ENCODE peak calls at places on chromosomes 4 and X, in ten cellular contexts. C, S, L, V, E, U, P, Q, W and X are unnamed samples.
A peak's percentile ranks its signal among the peaks of the same experiment; 100 is the strongest.

GRCh38 chrX:5876984-5877655 is 351.5 kb downstream of the NLGN4X start:
- DNase-seq in S (no peak), U (no peak), Q (no peak), V (peak; percentile 5), E (peak; percentile 42), L (peak; percentile 4), W (peak; percentile 29), P (peak; percentile 68), C (peak; percentile 30), X (no peak)

GRCh38 chr4:82431831-82432230 is 1.4 kb downstream of the ENOPH1 start:
- DNase-seq in C (no peak), Q (no peak), V (no peak), W (no peak), S (no peak), E (no peak), U (no peak), P (no peak), L (no peak), X (no peak)

GRCh38 chr4:86107112-86107511 is 252.7 kb downstream of the MAPK10 start:
- DNase-seq in U (no peak), S (no peak), E (no peak), L (no peak), P (no peak), W (no peak), C (no peak), V (no peak), Q (no peak), X (no peak)

GRCh38 chr4:151830168-151830567 is 69.4 kb upstream of the GATB start:
- DNase-seq in S (no peak), W (no peak), Q (no peak), C (no peak), L (no peak), E (no peak), U (no peak), P (no peak), V (no peak), X (no peak)

GRCh38 chr4:54659213-54660144 is 1.7 kb downstream of the KIT start:
- DNase-seq in C (no peak), Q (peak; percentile 42), S (no peak), U (no peak), E (peak; percentile 41), L (peak; percentile 8), W (no peak), P (peak; percentile 20), V (no peak), X (no peak)

GRCh38 chr4:145619639-145619996 is 433 bp downstream of the MMAA start:
- DNase-seq in U (peak; percentile 66), E (no peak), L (peak; percentile 62), Q (peak; percentile 77), S (no peak), C (peak; percentile 78), W (no peak), P (peak; percentile 75), V (peak; percentile 74), X (no peak)

GRCh38 chr4:6733358-6734164 is 17.6 kb downstream of the BLOC1S4 start:
- DNase-seq in W (no peak), S (no peak), U (peak; percentile 42), V (no peak), P (peak; percentile 61), C (no peak), Q (no peak), E (no peak), L (no peak), X (no peak)

GRCh38 chrX:73850124-73851013 is 287.4 kb downstream of the CHIC1 start:
- DNase-seq in S (no peak), E (peak; percentile 28), V (peak; percentile 20), Q (peak; percentile 45), U (no peak), C (peak; percentile 53), W (no peak), P (peak; percentile 13), L (peak; percentile 46), X (no peak)

GRCh38 chr4:15778191-15778741 is at the start of gene CD38:
- DNase-seq in S (no peak), V (peak; percentile 88), C (peak; percentile 29), Q (no peak), L (no peak), W (no peak), P (peak; percentile 16), E (peak; percentile 88), U (no peak), X (no peak)
- TF ChIP-seq CTCF in S (no peak), V (no peak), C (no peak), Q (no peak), L (no peak), W (no peak), P (no peak), E (no peak), U (no peak), X (no peak)

GRCh38 chr4:181301735-181302380 is 941.3 kb upstream of the TENM3 start:
- DNase-seq in Q (peak; percentile 59), L (peak; percentile 18), W (peak; percentile 73), E (peak; percentile 54), P (peak; percentile 68), S (no peak), C (peak; percentile 36), U (no peak), V (peak; percentile 74), X (peak; percentile 42)
- TF ChIP-seq CTCF in Q (peak; percentile 40), L (no peak), W (peak; percentile 72), E (peak; percentile 69), P (peak; percentile 51), S (peak; percentile 65), C (peak; percentile 37), U (no peak), V (peak; percentile 84), X (peak; percentile 38)

GRCh38 chr4:20428410-20429160 is 176.9 kb downstream of the SLIT2 start:
- DNase-seq in Q (no peak), P (no peak), C (peak; percentile 1), V (peak; percentile 16), S (no peak), E (peak; percentile 26), U (no peak), W (peak; percentile 77), L (no peak), X (no peak)
- TF ChIP-seq CTCF in Q (no peak), P (peak; percentile 36), C (peak; percentile 10), V (peak; percentile 24), S (peak; percentile 60), E (no peak), U (no peak), W (peak; percentile 11), L (peak; percentile 31), X (no peak)

GRCh38 chrX:15127010-15127409 is 142.9 kb downstream of the ASB9 start:
- DNase-seq in E (no peak), C (no peak), W (no peak), L (no peak), U (no peak), Q (no peak), P (no peak), V (no peak), S (no peak), X (no peak)
- TF ChIP-seq CTCF in E (no peak), C (no peak), W (no peak), L (no peak), U (no peak), Q (no peak), P (no peak), V (no peak), S (no peak), X (no peak)

DNA sequence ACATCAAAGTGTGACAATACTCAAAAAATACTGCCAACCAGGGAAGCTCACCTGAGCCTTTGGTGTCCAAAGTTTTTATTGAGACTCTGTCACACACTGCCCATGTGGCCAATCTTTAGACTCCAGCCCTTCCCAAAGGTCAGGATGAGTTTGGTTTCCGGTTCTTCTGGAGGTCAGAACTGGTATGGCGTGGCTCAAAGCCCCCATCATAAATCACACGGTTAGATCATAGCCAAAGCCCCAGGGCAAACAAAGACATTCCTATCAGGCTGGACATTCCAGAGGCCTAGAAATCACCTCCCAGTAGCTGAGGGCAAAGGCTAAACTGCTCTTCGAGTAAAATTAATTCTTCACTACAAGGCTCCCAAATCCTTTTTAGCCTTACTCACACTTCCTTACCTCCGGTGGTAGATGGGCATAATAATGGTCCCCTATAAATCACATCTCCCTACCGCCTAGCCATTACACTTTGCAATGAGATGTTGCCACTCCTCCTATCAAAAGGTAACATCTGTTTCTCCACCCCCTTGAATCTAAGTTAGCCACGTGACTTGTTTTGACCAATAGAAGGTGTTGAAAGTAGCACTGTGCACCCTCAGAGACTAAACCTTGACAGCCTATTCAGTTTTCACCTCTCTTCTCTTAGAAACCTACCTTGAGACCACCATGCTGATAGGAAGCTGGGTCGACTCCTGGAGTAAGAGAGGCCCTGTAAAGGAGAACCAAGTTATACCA is 137.8 kb upstream of the DUSP21 start:
- DNase-seq in Q (no peak), P (peak; percentile 8), W (no peak), E (no peak), U (no peak), S (no peak), C (peak; percentile 54), L (peak; percentile 7), V (no peak), X (no peak)
- TF ChIP-seq CTCF in Q (no peak), P (no peak), W (no peak), E (no peak), U (no peak), S (no peak), C (no peak), L (no peak), V (no peak), X (no peak)

GRCh38 chr4:143202824-143203223 is 18.1 kb downstream of the USP38 start:
- DNase-seq in U (no peak), E (no peak), P (no peak), L (no peak), V (no peak), Q (no peak), C (no peak), W (no peak), S (no peak), X (no peak)

GRCh38 chr4:143203577-143203976 is 18.9 kb downstream of the USP38 start:
- DNase-seq in P (no peak), L (no peak), S (no peak), E (no peak), U (no peak), Q (no peak), C (no peak), V (no peak), W (no peak), X (no peak)

DNA sequence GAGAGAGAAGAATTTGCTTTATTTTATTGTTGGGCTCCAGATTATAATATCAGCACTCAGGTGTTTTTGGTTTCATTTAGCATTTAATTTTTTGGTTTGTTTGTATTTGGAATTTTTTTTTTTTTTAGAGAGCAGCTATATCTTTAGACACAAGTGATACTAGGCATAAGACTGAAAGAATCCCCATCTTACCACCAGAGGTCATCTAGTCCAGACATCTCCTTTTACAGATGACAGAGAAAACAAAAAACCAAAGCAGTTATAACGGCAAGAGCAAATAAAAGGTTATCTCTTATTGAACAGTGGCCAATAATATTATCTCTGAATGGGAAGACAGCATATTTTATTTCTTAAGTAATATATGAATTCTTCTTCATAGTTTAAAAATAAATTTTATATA is 22.8 kb downstream of the USP38 start:
- DNase-seq in S (no peak), E (no peak), U (no peak), P (peak; percentile 24), Q (no peak), V (no peak), W (no peak), L (peak; percentile 10), C (peak; percentile 26), X (no peak)
- TF ChIP-seq CTCF in S (peak; percentile 62), E (no peak), U (peak; percentile 9), P (peak; percentile 50), Q (peak; percentile 11), V (no peak), W (no peak), L (peak; percentile 39), C (peak; percentile 22), X (no peak)